ENCODE peak calls at places on chromosomes 7 and 10, in six cellular contexts. One of them, this sample, is unnamed.

GRCh38 chr7:27423821-27424220 is 181.2 kb downstream of the EVX1 start:
- DNase-seq in spleen: no peak
- DNase-seq in transverse colon: no peak
- DNase-seq in aorta: no peak
- DNase-seq in Peyer's patch: no peak
- DNase-seq in psoas muscle: no peak
- DNase-seq in this sample: no peak

GRCh38 chr10:51176976-51177690 is 102.8 kb downstream of the PRKG1 start:
- DNase-seq in spleen: no peak
- DNase-seq in transverse colon: no peak
- DNase-seq in aorta: no peak
- DNase-seq in Peyer's patch: no peak
- DNase-seq in psoas muscle: no peak
- DNase-seq in this sample: no peak

GRCh38 chr10:27138277-27138676 is 15.9 kb downstream of the YME1L1 start:
- DNase-seq in spleen: no peak
- DNase-seq in transverse colon: no peak
- DNase-seq in aorta: no peak
- DNase-seq in Peyer's patch: no peak
- DNase-seq in psoas muscle: no peak
- DNase-seq in this sample: no peak

GRCh38 chr7:92953657-92954056 is 117.3 kb upstream of the CDK6 start:
- DNase-seq in spleen: no peak
- DNase-seq in transverse colon: no peak
- DNase-seq in aorta: no peak
- DNase-seq in Peyer's patch: no peak
- DNase-seq in psoas muscle: no peak
- DNase-seq in this sample: no peak

GRCh38 chr7:2824678-2825461 is 19.2 kb downstream of the GNA12 start:
- DNase-seq in spleen: no peak
- DNase-seq in transverse colon: no peak
- DNase-seq in aorta: no peak
- DNase-seq in Peyer's patch: peak; percentile 66
- DNase-seq in psoas muscle: no peak
- DNase-seq in this sample: no peak

GRCh38 chr7:27140108-27140842 is 3.2 kb downstream of the HOXA5 start:
- DNase-seq in spleen: no peak
- DNase-seq in transverse colon: peak; percentile 68
- DNase-seq in aorta: no peak
- DNase-seq in Peyer's patch: peak; percentile 77
- DNase-seq in psoas muscle: no peak
- DNase-seq in this sample: no peak

GRCh38 chr10:20955355-20955893 is 58.3 kb upstream of the NEBL start:
- DNase-seq in spleen: no peak
- DNase-seq in transverse colon: no peak
- DNase-seq in aorta: no peak
- DNase-seq in Peyer's patch: no peak
- DNase-seq in psoas muscle: no peak
- DNase-seq in this sample: no peak

GRCh38 chr10:112208292-112208691 is 24.7 kb upstream of the GPAM start:
- DNase-seq in spleen: no peak
- DNase-seq in transverse colon: no peak
- DNase-seq in aorta: no peak
- DNase-seq in Peyer's patch: no peak
- DNase-seq in psoas muscle: no peak
- DNase-seq in this sample: no peak

GRCh38 chr7:159126496-159127345 is 17.9 kb downstream of the VIPR2 start:
- DNase-seq in spleen: peak; percentile 38
- DNase-seq in transverse colon: no peak
- DNase-seq in aorta: peak; percentile 53
- DNase-seq in Peyer's patch: peak; percentile 26
- DNase-seq in psoas muscle: no peak
- DNase-seq in this sample: peak; percentile 18

GRCh38 chr7:152674860-152675760 is 831 bp downstream of the XRCC2 start:
- DNase-seq in spleen: no peak
- DNase-seq in transverse colon: no peak
- DNase-seq in aorta: peak; percentile 36
- DNase-seq in Peyer's patch: no peak
- DNase-seq in psoas muscle: no peak
- DNase-seq in this sample: no peak

GRCh38 chr7:3217166-3217565 is 83.9 kb upstream of the SDK1 start:
- DNase-seq in spleen: no peak
- DNase-seq in transverse colon: no peak
- DNase-seq in aorta: peak; percentile 82
- DNase-seq in Peyer's patch: no peak
- DNase-seq in psoas muscle: no peak
- DNase-seq in this sample: no peak

GRCh38 chr10:106043833-106044232 is 1120.7 kb downstream of the SORCS1 start:
- DNase-seq in spleen: no peak
- DNase-seq in transverse colon: no peak
- DNase-seq in aorta: no peak
- DNase-seq in Peyer's patch: no peak
- DNase-seq in psoas muscle: no peak
- DNase-seq in this sample: no peak

GRCh38 chr7:37354661-37355131 is 94.0 kb downstream of the ELMO1 start:
- DNase-seq in spleen: peak; percentile 82
- DNase-seq in transverse colon: peak; percentile 35
- DNase-seq in aorta: peak; percentile 80
- DNase-seq in Peyer's patch: peak; percentile 63
- DNase-seq in psoas muscle: peak; percentile 75
- DNase-seq in this sample: peak; percentile 76

GRCh38 chr10:63071145-63071544 is 62.0 kb upstream of the NRBF2 start:
- DNase-seq in spleen: no peak
- DNase-seq in transverse colon: peak; percentile 13
- DNase-seq in aorta: no peak
- DNase-seq in Peyer's patch: no peak
- DNase-seq in psoas muscle: no peak
- DNase-seq in this sample: no peak

GRCh38 chr10:26217396-26218105 is 977 bp downstream of the GAD2 start:
- DNase-seq in spleen: no peak
- DNase-seq in transverse colon: no peak
- DNase-seq in aorta: no peak
- DNase-seq in Peyer's patch: no peak
- DNase-seq in psoas muscle: no peak
- DNase-seq in this sample: no peak

GRCh38 chr7:24847754-24848153 is 90.5 kb upstream of the GSDME start:
- DNase-seq in spleen: no peak
- DNase-seq in transverse colon: no peak
- DNase-seq in aorta: no peak
- DNase-seq in Peyer's patch: no peak
- DNase-seq in psoas muscle: no peak
- DNase-seq in this sample: no peak
- H3K4me1 ChIP-seq in spleen: peaks cover 11% of the 10 kb centered on the region
- H3K4me1 ChIP-seq in transverse colon: no peaks in the 10 kb centered on the region
- H3K4me1 ChIP-seq in aorta: no peaks in the 10 kb centered on the region
- H3K4me1 ChIP-seq in Peyer's patch: no peaks in the 10 kb centered on the region
- H3K4me1 ChIP-seq in psoas muscle: no peaks in the 10 kb centered on the region
- H3K4me1 ChIP-seq in this sample: no peaks in the 10 kb centered on the region

DNA sequence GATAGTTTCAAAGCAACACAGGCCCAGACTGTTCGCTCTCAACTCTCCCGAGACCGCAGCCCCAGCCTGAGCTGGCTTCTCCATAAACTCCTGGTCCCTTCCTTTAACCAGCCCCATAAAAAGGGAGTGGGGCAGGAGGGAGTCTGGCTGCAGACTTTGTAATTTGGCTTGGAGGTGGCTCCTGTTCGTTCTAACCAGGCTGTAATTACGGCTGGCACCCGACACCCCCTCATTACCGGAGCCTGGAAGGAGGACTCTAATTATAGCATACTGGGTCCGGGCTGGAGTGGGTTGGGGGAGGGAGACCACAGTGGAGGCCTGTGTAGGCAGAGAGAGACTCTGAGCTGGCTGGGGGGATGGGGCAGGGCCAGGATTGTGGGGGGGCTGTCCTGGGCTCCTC is 49.7 kb downstream of the UNC5B start:
- DNase-seq in spleen: no peak
- DNase-seq in transverse colon: peak; percentile 55
- DNase-seq in aorta: no peak
- DNase-seq in Peyer's patch: no peak
- DNase-seq in psoas muscle: no peak
- DNase-seq in this sample: no peak
- H3K4me1 ChIP-seq in spleen: no peaks in the 10 kb centered on the region
- H3K4me1 ChIP-seq in transverse colon: peaks cover 39% of the 10 kb centered on the region
- H3K4me1 ChIP-seq in aorta: no peaks in the 10 kb centered on the region
- H3K4me1 ChIP-seq in Peyer's patch: no peaks in the 10 kb centered on the region
- H3K4me1 ChIP-seq in psoas muscle: peaks cover 47% of the 10 kb centered on the region
- H3K4me1 ChIP-seq in this sample: peaks cover 5% of the 10 kb centered on the region

GRCh38 chr10:32323051-32323450 is 23.9 kb downstream of the EPC1 start:
- DNase-seq in spleen: no peak
- DNase-seq in transverse colon: no peak
- DNase-seq in aorta: no peak
- DNase-seq in Peyer's patch: no peak
- DNase-seq in psoas muscle: no peak
- DNase-seq in this sample: no peak
- H3K4me1 ChIP-seq in spleen: peaks cover 91% of the 10 kb centered on the region
- H3K4me1 ChIP-seq in transverse colon: peaks cover 15% of the 10 kb centered on the region
- H3K4me1 ChIP-seq in aorta: no peaks in the 10 kb centered on the region
- H3K4me1 ChIP-seq in Peyer's patch: no peaks in the 10 kb centered on the region
- H3K4me1 ChIP-seq in psoas muscle: peaks cover 52% of the 10 kb centered on the region
- H3K4me1 ChIP-seq in this sample: no peaks in the 10 kb centered on the region

GRCh38 chr7:512146-512510 is 7.5 kb downstream of the PDGFA start:
- DNase-seq in spleen: peak; percentile 63
- DNase-seq in transverse colon: no peak
- DNase-seq in aorta: peak; percentile 75
- DNase-seq in Peyer's patch: no peak
- DNase-seq in psoas muscle: no peak
- DNase-seq in this sample: no peak
- H3K4me1 ChIP-seq in spleen: peaks cover 8% of the 10 kb centered on the region
- H3K4me1 ChIP-seq in transverse colon: peaks cover 32% of the 10 kb centered on the region
- H3K4me1 ChIP-seq in aorta: no peaks in the 10 kb centered on the region
- H3K4me1 ChIP-seq in Peyer's patch: peaks cover 8% of the 10 kb centered on the region
- H3K4me1 ChIP-seq in psoas muscle: peaks cover 32% of the 10 kb centered on the region
- H3K4me1 ChIP-seq in this sample: no peaks in the 10 kb centered on the region

DNA sequence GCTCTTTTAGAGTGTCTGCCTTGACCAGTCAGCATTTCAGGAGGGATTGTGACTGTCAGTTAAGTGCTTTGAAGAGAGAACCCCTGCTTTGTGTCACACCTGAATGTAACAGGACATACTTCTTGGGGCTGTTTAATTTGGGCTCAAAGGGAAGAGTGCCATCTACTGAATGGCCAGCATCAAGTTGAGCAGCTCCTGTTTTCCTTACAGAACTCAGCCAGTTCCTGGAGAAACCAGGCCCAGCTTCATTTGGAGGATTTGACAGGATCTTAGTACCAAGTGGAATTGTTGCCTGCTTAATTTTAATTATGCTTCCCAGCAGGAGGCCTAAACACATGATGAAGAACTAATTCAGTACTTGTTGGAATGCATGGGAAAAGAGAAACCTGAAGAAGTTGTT is 8.3 kb downstream of the ADD3 start:
- DNase-seq in spleen: no peak
- DNase-seq in transverse colon: no peak
- DNase-seq in aorta: no peak
- DNase-seq in Peyer's patch: no peak
- DNase-seq in psoas muscle: no peak
- DNase-seq in this sample: no peak
- H3K4me1 ChIP-seq in spleen: peaks cover 45% of the 10 kb centered on the region
- H3K4me1 ChIP-seq in transverse colon: no peaks in the 10 kb centered on the region
- H3K4me1 ChIP-seq in aorta: peaks cover 4% of the 10 kb centered on the region
- H3K4me1 ChIP-seq in Peyer's patch: no peaks in the 10 kb centered on the region
- H3K4me1 ChIP-seq in psoas muscle: peaks cover 9% of the 10 kb centered on the region
- H3K4me1 ChIP-seq in this sample: peaks cover 5% of the 10 kb centered on the region

GRCh38 chr10:11224321-11224720 is 206.6 kb downstream of the CELF2 start:
- DNase-seq in spleen: no peak
- DNase-seq in transverse colon: no peak
- DNase-seq in aorta: no peak
- DNase-seq in Peyer's patch: no peak
- DNase-seq in psoas muscle: no peak
- DNase-seq in this sample: no peak
- H3K4me1 ChIP-seq in spleen: peaks cover 48% of the 10 kb centered on the region
- H3K4me1 ChIP-seq in transverse colon: no peaks in the 10 kb centered on the region
- H3K4me1 ChIP-seq in aorta: no peaks in the 10 kb centered on the region
- H3K4me1 ChIP-seq in Peyer's patch: peaks cover 15% of the 10 kb centered on the region
- H3K4me1 ChIP-seq in psoas muscle: no peaks in the 10 kb centered on the region
- H3K4me1 ChIP-seq in this sample: no peaks in the 10 kb centered on the region

GRCh38 chr7:75924884-75925283 is 9.9 kb downstream of the POR start:
- DNase-seq in spleen: no peak
- DNase-seq in transverse colon: no peak
- DNase-seq in aorta: no peak
- DNase-seq in Peyer's patch: no peak
- DNase-seq in psoas muscle: no peak
- DNase-seq in this sample: no peak

GRCh38 chr7:75920431-75921161 is 5.6 kb downstream of the POR start:
- DNase-seq in spleen: no peak
- DNase-seq in transverse colon: peak; percentile 40
- DNase-seq in aorta: no peak
- DNase-seq in Peyer's patch: peak; percentile 83
- DNase-seq in psoas muscle: peak; percentile 37
- DNase-seq in this sample: peak; percentile 84

GRCh38 chr7:75921479-75921878 is 6.5 kb downstream of the POR start:
- DNase-seq in spleen: no peak
- DNase-seq in transverse colon: no peak
- DNase-seq in aorta: no peak
- DNase-seq in Peyer's patch: no peak
- DNase-seq in psoas muscle: no peak
- DNase-seq in this sample: no peak

GRCh38 chr7:75924251-75924650 is 9.3 kb downstream of the POR start:
- DNase-seq in spleen: no peak
- DNase-seq in transverse colon: no peak
- DNase-seq in aorta: no peak
- DNase-seq in Peyer's patch: no peak
- DNase-seq in psoas muscle: no peak
- DNase-seq in this sample: no peak

DNA sequence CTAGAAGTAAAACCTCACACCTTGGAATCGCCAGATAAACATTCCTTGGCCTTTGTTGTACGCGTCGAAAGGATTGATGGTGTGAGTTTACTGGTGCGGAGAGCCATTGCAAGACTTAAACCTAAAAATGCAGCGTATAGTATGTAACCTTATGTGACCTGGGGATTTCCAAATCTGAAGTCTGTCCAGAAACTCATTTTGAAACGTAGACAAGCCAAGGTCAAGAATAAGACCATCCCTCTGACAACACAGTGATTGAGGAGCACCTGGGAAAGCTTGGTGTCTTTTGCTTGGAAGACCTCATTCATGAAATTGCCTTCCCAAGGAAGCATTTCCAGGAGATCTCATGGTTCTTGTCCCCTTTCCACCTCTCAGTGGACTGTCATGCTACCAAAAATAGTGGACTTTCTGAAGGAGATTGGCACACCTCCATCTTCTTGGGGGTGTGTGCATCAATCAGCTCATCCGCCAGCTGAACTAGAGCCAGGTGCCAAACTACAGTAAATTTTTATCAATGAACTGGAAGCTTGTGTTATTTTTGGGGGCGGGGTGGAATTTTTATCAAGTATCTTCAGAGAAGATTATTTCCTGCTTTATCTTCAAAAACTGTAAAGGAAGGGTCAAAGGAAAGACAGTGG is 8.1 kb downstream of the POR start:
- DNase-seq in spleen: no peak
- DNase-seq in transverse colon: no peak
- DNase-seq in aorta: no peak
- DNase-seq in Peyer's patch: no peak
- DNase-seq in psoas muscle: no peak
- DNase-seq in this sample: no peak
- H3K4me1 ChIP-seq in spleen: peaks cover 9% of the 10 kb centered on the region
- H3K4me1 ChIP-seq in transverse colon: no peaks in the 10 kb centered on the region
- H3K4me1 ChIP-seq in aorta: no peaks in the 10 kb centered on the region
- H3K4me1 ChIP-seq in Peyer's patch: no peaks in the 10 kb centered on the region
- H3K4me1 ChIP-seq in psoas muscle: peaks cover 62% of the 10 kb centered on the region
- H3K4me1 ChIP-seq in this sample: peaks cover 80% of the 10 kb centered on the region

GRCh38 chr10:71761105-71761511 is 12.2 kb downstream of the VSIR start:
- DNase-seq in spleen: no peak
- DNase-seq in transverse colon: no peak
- DNase-seq in aorta: no peak
- DNase-seq in Peyer's patch: no peak
- DNase-seq in psoas muscle: no peak
- DNase-seq in this sample: no peak
- H3K4me1 ChIP-seq in spleen: peaks cover 92% of the 10 kb centered on the region
- H3K4me1 ChIP-seq in transverse colon: peaks cover 41% of the 10 kb centered on the region
- H3K4me1 ChIP-seq in aorta: no peaks in the 10 kb centered on the region
- H3K4me1 ChIP-seq in Peyer's patch: peaks cover 15% of the 10 kb centered on the region
- H3K4me1 ChIP-seq in psoas muscle: peaks cover 62% of the 10 kb centered on the region
- H3K4me1 ChIP-seq in this sample: no peaks in the 10 kb centered on the region

This sample was measured in right lobe of liver.